ENCODE peak calls at places on chromosomes 11 and 22, in eight cellular contexts. One of them, this sample, is unnamed.

GRCh38 chr11:122180435-122180834 is 64.4 kb upstream of the BLID start:
- DNase-seq in SK-N-SH: no peak
- DNase-seq in HCT116: peak; percentile 92
- DNase-seq in OCI-LY7: no peak
- DNase-seq in GM23338: no peak
- DNase-seq in MM.1S: no peak
- DNase-seq in PC-3: peak; percentile 99
- DNase-seq in hepatocyte: peak; percentile 18
- DNase-seq in this sample: peak; percentile 33

GRCh38 chr22:48664586-48664985 is 1163.1 kb downstream of the BRD1 start:
- DNase-seq in SK-N-SH: no peak
- DNase-seq in HCT116: no peak
- DNase-seq in OCI-LY7: no peak
- DNase-seq in GM23338: no peak
- DNase-seq in MM.1S: no peak
- DNase-seq in PC-3: no peak
- DNase-seq in hepatocyte: no peak
- DNase-seq in this sample: no peak

GRCh38 chr11:12161603-12162350 is 51.4 kb downstream of the MICAL2 start:
- DNase-seq in SK-N-SH: no peak
- DNase-seq in HCT116: no peak
- DNase-seq in OCI-LY7: no peak
- DNase-seq in GM23338: no peak
- DNase-seq in MM.1S: no peak
- DNase-seq in PC-3: no peak
- DNase-seq in hepatocyte: no peak
- DNase-seq in this sample: no peak

GRCh38 chr11:104152941-104153340 is 11.0 kb downstream of the PDGFD start:
- DNase-seq in SK-N-SH: no peak
- DNase-seq in HCT116: no peak
- DNase-seq in OCI-LY7: peak; percentile 18
- DNase-seq in GM23338: no peak
- DNase-seq in MM.1S: peak; percentile 35
- DNase-seq in PC-3: no peak
- DNase-seq in hepatocyte: no peak
- DNase-seq in this sample: no peak

GRCh38 chr11:64285885-64286800 is 495 bp downstream of the GPR137 start:
- DNase-seq in SK-N-SH: peak; percentile 73
- DNase-seq in HCT116: no peak
- DNase-seq in OCI-LY7: peak; percentile 48
- DNase-seq in GM23338: no peak
- DNase-seq in MM.1S: peak; percentile 69
- DNase-seq in PC-3: peak; percentile 55
- DNase-seq in hepatocyte: no peak
- DNase-seq in this sample: no peak

GRCh38 chr22:24165673-24166072 is 15.6 kb upstream of the SUSD2 start:
- DNase-seq in SK-N-SH: no peak
- DNase-seq in HCT116: no peak
- DNase-seq in OCI-LY7: no peak
- DNase-seq in GM23338: no peak
- DNase-seq in MM.1S: no peak
- DNase-seq in PC-3: peak; percentile 32
- DNase-seq in hepatocyte: no peak
- DNase-seq in this sample: peak; percentile 9

GRCh38 chr11:9039194-9039593 is 35.4 kb upstream of the NRIP3 start:
- DNase-seq in SK-N-SH: no peak
- DNase-seq in HCT116: peak; percentile 60
- DNase-seq in OCI-LY7: no peak
- DNase-seq in GM23338: no peak
- DNase-seq in MM.1S: no peak
- DNase-seq in PC-3: peak; percentile 75
- DNase-seq in hepatocyte: peak; percentile 24
- DNase-seq in this sample: peak; percentile 22

GRCh38 chr22:27105142-27106025 is 448.0 kb downstream of the MIAT start:
- DNase-seq in SK-N-SH: no peak
- DNase-seq in HCT116: no peak
- DNase-seq in OCI-LY7: no peak
- DNase-seq in GM23338: no peak
- DNase-seq in MM.1S: no peak
- DNase-seq in PC-3: no peak
- DNase-seq in hepatocyte: peak; percentile 64
- DNase-seq in this sample: no peak

GRCh38 chr11:334264-335033 is 13.8 kb upstream of the IFITM3 start:
- DNase-seq in SK-N-SH: no peak
- DNase-seq in HCT116: no peak
- DNase-seq in OCI-LY7: no peak
- DNase-seq in GM23338: peak; percentile 87
- DNase-seq in MM.1S: no peak
- DNase-seq in PC-3: no peak
- DNase-seq in hepatocyte: peak; percentile 76
- DNase-seq in this sample: no peak

GRCh38 chr22:22821340-22821739 is 66.3 kb upstream of the IGLL5 start:
- DNase-seq in SK-N-SH: no peak
- DNase-seq in HCT116: no peak
- DNase-seq in OCI-LY7: no peak
- DNase-seq in GM23338: no peak
- DNase-seq in MM.1S: no peak
- DNase-seq in PC-3: no peak
- DNase-seq in hepatocyte: no peak
- DNase-seq in this sample: no peak

GRCh38 chr11:10550988-10551657 is 10.1 kb upstream of the RNF141 start:
- DNase-seq in SK-N-SH: no peak
- DNase-seq in HCT116: no peak
- DNase-seq in OCI-LY7: no peak
- DNase-seq in GM23338: no peak
- DNase-seq in MM.1S: no peak
- DNase-seq in PC-3: no peak
- DNase-seq in hepatocyte: no peak
- DNase-seq in this sample: no peak

GRCh38 chr11:134819026-134819425 is 407.0 kb upstream of the B3GAT1 start:
- DNase-seq in SK-N-SH: no peak
- DNase-seq in HCT116: no peak
- DNase-seq in OCI-LY7: no peak
- DNase-seq in GM23338: peak; percentile 67
- DNase-seq in MM.1S: no peak
- DNase-seq in PC-3: no peak
- DNase-seq in hepatocyte: no peak
- DNase-seq in this sample: no peak

GRCh38 chr11:77547863-77548551 is 41.7 kb upstream of the AQP11 start:
- DNase-seq in SK-N-SH: peak; percentile 50
- DNase-seq in HCT116: peak; percentile 37
- DNase-seq in OCI-LY7: peak; percentile 61
- DNase-seq in GM23338: peak; percentile 86
- DNase-seq in MM.1S: peak; percentile 70
- DNase-seq in PC-3: peak; percentile 81
- DNase-seq in hepatocyte: peak; percentile 87
- DNase-seq in this sample: peak; percentile 39

GRCh38 chr22:31449521-31449920 is 40.1 kb downstream of the EIF4ENIF1 start:
- DNase-seq in SK-N-SH: no peak
- DNase-seq in HCT116: no peak
- DNase-seq in OCI-LY7: no peak
- DNase-seq in GM23338: no peak
- DNase-seq in MM.1S: no peak
- DNase-seq in PC-3: no peak
- DNase-seq in hepatocyte: no peak
- DNase-seq in this sample: no peak

GRCh38 chr11:68804786-68805185 is 36.9 kb downstream of the CPT1A start:
- DNase-seq in SK-N-SH: no peak
- DNase-seq in HCT116: no peak
- DNase-seq in OCI-LY7: no peak
- DNase-seq in GM23338: peak; percentile 40
- DNase-seq in MM.1S: no peak
- DNase-seq in PC-3: no peak
- DNase-seq in hepatocyte: no peak
- DNase-seq in this sample: no peak

GRCh38 chr11:96713301-96713700 is 323.5 kb downstream of the JRKL start:
- DNase-seq in SK-N-SH: no peak
- DNase-seq in HCT116: no peak
- DNase-seq in OCI-LY7: no peak
- DNase-seq in GM23338: no peak
- DNase-seq in MM.1S: no peak
- DNase-seq in PC-3: no peak
- DNase-seq in hepatocyte: no peak
- DNase-seq in this sample: no peak

GRCh38 chr11:11468919-11469318 is 115.9 kb upstream of the CSNK2A3 start:
- DNase-seq in SK-N-SH: no peak
- DNase-seq in HCT116: no peak
- DNase-seq in OCI-LY7: no peak
- DNase-seq in GM23338: no peak
- DNase-seq in MM.1S: no peak
- DNase-seq in PC-3: no peak
- DNase-seq in hepatocyte: no peak
- DNase-seq in this sample: no peak

DNA sequence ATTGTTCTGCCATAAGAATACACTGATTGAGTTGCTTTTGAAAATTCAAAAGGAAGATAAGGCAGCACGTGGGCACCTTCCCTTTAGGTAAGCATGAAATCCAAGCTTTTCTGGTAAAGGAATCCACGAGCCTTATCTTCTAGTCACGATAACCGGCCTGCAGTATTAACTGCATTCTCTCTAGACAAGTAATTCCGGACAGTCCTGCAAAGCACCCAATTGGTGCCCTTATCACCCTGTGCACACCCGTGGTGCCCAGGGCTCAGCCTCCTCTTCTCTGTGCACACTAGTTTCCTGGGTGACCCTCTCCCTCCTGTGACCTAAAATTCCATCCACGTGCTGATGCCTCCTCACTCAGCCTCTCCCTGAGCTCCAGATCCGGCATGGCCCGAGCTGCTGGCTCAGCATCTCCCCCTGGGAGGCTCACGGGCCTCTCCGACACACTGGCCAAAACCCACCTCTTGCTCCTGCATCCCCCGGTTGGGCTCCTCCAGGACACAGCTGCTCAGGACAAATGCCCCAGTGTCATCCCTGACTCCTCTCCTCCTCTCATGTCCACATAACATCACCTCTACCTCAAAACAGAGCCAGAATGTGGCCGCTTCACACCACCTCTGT is 63.7 kb downstream of the PACSIN2 start:
- DNase-seq in SK-N-SH: no peak
- DNase-seq in HCT116: no peak
- DNase-seq in OCI-LY7: no peak
- DNase-seq in GM23338: no peak
- DNase-seq in MM.1S: no peak
- DNase-seq in PC-3: no peak
- DNase-seq in hepatocyte: no peak
- DNase-seq in this sample: peak; percentile 22
- H3K9me2 ChIP-seq in SK-N-SH: no peaks in the 10 kb centered on the region
- H3K9me2 ChIP-seq in HCT116: no peaks in the 10 kb centered on the region
- H3K9me2 ChIP-seq in OCI-LY7: no peaks in the 10 kb centered on the region
- H3K9me2 ChIP-seq in GM23338: peaks cover 4% of the 10 kb centered on the region
- H3K9me2 ChIP-seq in MM.1S: no peaks in the 10 kb centered on the region
- H3K9me2 ChIP-seq in PC-3: no peaks in the 10 kb centered on the region
- H3K9me2 ChIP-seq in hepatocyte: no peaks in the 10 kb centered on the region
- H3K9me2 ChIP-seq in this sample: no peaks in the 10 kb centered on the region

DNA sequence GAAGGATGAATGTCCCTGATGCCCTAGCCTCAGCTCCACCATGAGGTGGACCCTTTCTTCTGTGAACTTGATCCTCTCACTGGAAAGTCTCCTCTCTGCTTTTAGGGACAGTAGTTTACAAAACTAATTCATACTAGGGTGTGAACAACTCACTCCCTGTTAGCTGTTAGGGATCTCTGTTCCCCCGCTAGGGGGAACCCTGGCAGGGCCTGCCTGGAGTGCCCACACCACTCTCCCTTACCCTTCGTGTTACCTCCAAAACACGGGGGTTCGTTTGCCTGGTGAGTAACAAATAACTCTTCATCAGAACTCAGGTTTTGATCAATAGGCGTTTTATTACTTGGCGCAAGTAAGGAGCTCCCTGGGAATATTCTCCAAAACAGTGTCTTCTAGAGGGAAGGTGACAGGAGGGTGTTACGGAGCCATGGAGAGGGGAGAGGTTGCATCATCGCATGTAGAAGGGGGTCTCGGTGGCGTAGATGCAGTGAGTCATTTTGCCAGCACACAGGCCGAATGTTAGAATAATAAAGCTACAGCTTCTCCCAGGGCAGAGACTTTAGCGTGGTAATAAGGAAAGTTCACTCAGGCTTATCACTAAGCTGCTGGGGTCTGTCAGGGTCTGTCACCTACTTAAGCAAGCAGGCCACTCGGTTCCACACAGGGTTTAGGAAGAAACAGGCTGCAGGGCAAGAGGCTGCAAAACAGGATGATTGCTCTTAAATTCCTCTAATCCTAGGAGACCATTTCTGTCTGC is 45.8 kb downstream of the C11orf96 start:
- DNase-seq in SK-N-SH: no peak
- DNase-seq in HCT116: no peak
- DNase-seq in OCI-LY7: no peak
- DNase-seq in GM23338: no peak
- DNase-seq in MM.1S: no peak
- DNase-seq in PC-3: peak; percentile 18
- DNase-seq in hepatocyte: no peak
- DNase-seq in this sample: no peak
- TF ChIP-seq CTCF in SK-N-SH: peak; percentile 43
- TF ChIP-seq CTCF in HCT116: peak; percentile 10
- TF ChIP-seq CTCF in OCI-LY7: peak; percentile 45
- TF ChIP-seq CTCF in GM23338: peak; percentile 36
- TF ChIP-seq CTCF in MM.1S: peak; percentile 36
- TF ChIP-seq CTCF in PC-3: peak; percentile 56
- TF ChIP-seq CTCF in hepatocyte: no peak
- TF ChIP-seq CTCF in this sample: peak; percentile 37

GRCh38 chr22:49785841-49786451 is 41.7 kb downstream of the BRD1 start:
- DNase-seq in SK-N-SH: no peak
- DNase-seq in HCT116: no peak
- DNase-seq in OCI-LY7: no peak
- DNase-seq in GM23338: no peak
- DNase-seq in MM.1S: no peak
- DNase-seq in PC-3: no peak
- DNase-seq in hepatocyte: no peak
- DNase-seq in this sample: no peak

GRCh38 chr22:49783036-49783746 is 44.5 kb downstream of the BRD1 start:
- DNase-seq in SK-N-SH: no peak
- DNase-seq in HCT116: no peak
- DNase-seq in OCI-LY7: no peak
- DNase-seq in GM23338: no peak
- DNase-seq in MM.1S: no peak
- DNase-seq in PC-3: no peak
- DNase-seq in hepatocyte: no peak
- DNase-seq in this sample: no peak

GRCh38 chr22:49784987-49785614 is 42.6 kb downstream of the BRD1 start:
- DNase-seq in SK-N-SH: no peak
- DNase-seq in HCT116: no peak
- DNase-seq in OCI-LY7: no peak
- DNase-seq in GM23338: no peak
- DNase-seq in MM.1S: no peak
- DNase-seq in PC-3: no peak
- DNase-seq in hepatocyte: no peak
- DNase-seq in this sample: no peak

GRCh38 chr22:49783926-49784629 is 43.6 kb downstream of the BRD1 start:
- DNase-seq in SK-N-SH: no peak
- DNase-seq in HCT116: no peak
- DNase-seq in OCI-LY7: no peak
- DNase-seq in GM23338: no peak
- DNase-seq in MM.1S: no peak
- DNase-seq in PC-3: no peak
- DNase-seq in hepatocyte: no peak
- DNase-seq in this sample: no peak

GRCh38 chr22:49784630-49784971 is 43.1 kb downstream of the BRD1 start:
- DNase-seq in SK-N-SH: no peak
- DNase-seq in HCT116: no peak
- DNase-seq in OCI-LY7: no peak
- DNase-seq in GM23338: no peak
- DNase-seq in MM.1S: no peak
- DNase-seq in PC-3: no peak
- DNase-seq in hepatocyte: no peak
- DNase-seq in this sample: no peak
- H3K4me1 ChIP-seq in SK-N-SH: no peaks in the 10 kb centered on the region
- H3K4me1 ChIP-seq in HCT116: no peaks in the 10 kb centered on the region
- H3K4me1 ChIP-seq in OCI-LY7: no peaks in the 10 kb centered on the region
- H3K4me1 ChIP-seq in GM23338: no peaks in the 10 kb centered on the region
- H3K4me1 ChIP-seq in MM.1S: no peaks in the 10 kb centered on the region
- H3K4me1 ChIP-seq in PC-3: no peaks in the 10 kb centered on the region
- H3K4me1 ChIP-seq in hepatocyte: peaks cover 3% of the 10 kb centered on the region
- H3K4me1 ChIP-seq in this sample: no peaks in the 10 kb centered on the region

GRCh38 chr11:88016392-88017020 is 158.7 kb downstream of the RAB38 start:
- DNase-seq in SK-N-SH: peak; percentile 28
- DNase-seq in HCT116: peak; percentile 78
- DNase-seq in OCI-LY7: peak; percentile 77
- DNase-seq in GM23338: peak; percentile 89
- DNase-seq in MM.1S: peak; percentile 65
- DNase-seq in PC-3: peak; percentile 96
- DNase-seq in hepatocyte: peak; percentile 92
- DNase-seq in this sample: peak; percentile 62
- H3K9me2 ChIP-seq in SK-N-SH: no peaks in the 10 kb centered on the region
- H3K9me2 ChIP-seq in HCT116: no peaks in the 10 kb centered on the region
- H3K9me2 ChIP-seq in OCI-LY7: no peaks in the 10 kb centered on the region
- H3K9me2 ChIP-seq in GM23338: no peaks in the 10 kb centered on the region
- H3K9me2 ChIP-seq in MM.1S: no peaks in the 10 kb centered on the region
- H3K9me2 ChIP-seq in PC-3: no peaks in the 10 kb centered on the region
- H3K9me2 ChIP-seq in hepatocyte: no peaks in the 10 kb centered on the region
- H3K9me2 ChIP-seq in this sample: no peaks in the 10 kb centered on the region

This sample was measured in PC-9.